ENCODE peak calls at places on chromosomes 3 and 15, in seven cellular contexts. W is hepatocyte, O is adipocyte, V is cardiac fibroblast, Z is OCI-LY7, L is adrenal gland, I is GM12865. A is an unnamed sample.

GRCh38 chr15:63606333-63606732 is 9.1 kb downstream of the FBXL22 start:
- DNase-seq in W (no peak), O (no peak), V (no peak), Z (no peak), L (no peak), I (no peak), A (no peak)

GRCh38 chr3:136984837-136985236 is 27.1 kb downstream of the IL20RB start:
- DNase-seq in W (peak), O (peak), V (peak), Z (no peak), L (no peak), I (no peak), A (no peak)

GRCh38 chr3:1164101-1164500 is 71.3 kb downstream of the CNTN6 start:
- DNase-seq in W (no peak), O (no peak), V (no peak), Z (no peak), L (no peak), I (no peak), A (no peak)

GRCh38 chr3:52093751-52094525 is 37.6 kb upstream of the DUSP7 start:
- DNase-seq in W (no peak), O (peak), V (peak), Z (no peak), L (no peak), I (no peak), A (no peak)

GRCh38 chr3:170572665-170573253 is 13.1 kb downstream of the SLC7A14 start:
- DNase-seq in W (peak), O (peak), V (peak), Z (no peak), L (peak), I (peak), A (peak)

GRCh38 chr15:64544450-64544849 is 84.1 kb downstream of the ZNF609 start:
- DNase-seq in W (no peak), O (no peak), V (no peak), Z (no peak), L (no peak), I (no peak), A (no peak)

GRCh38 chr3:72275296-72275820 is 490.4 kb upstream of the PROK2 start:
- DNase-seq in W (no peak), O (no peak), V (no peak), Z (no peak), L (no peak), I (no peak), A (no peak)

GRCh38 chr3:58386966-58387365 is 46.7 kb downstream of the PDHB start:
- DNase-seq in W (peak), O (peak), V (peak), Z (no peak), L (peak), I (no peak), A (no peak)

GRCh38 chr3:81443948-81444347 is 317.5 kb downstream of the GBE1 start:
- DNase-seq in W (no peak), O (peak), V (peak), Z (no peak), L (no peak), I (no peak), A (no peak)

GRCh38 chr3:72907131-72907697 is 19.4 kb downstream of the GXYLT2 start:
- DNase-seq in W (peak), O (peak), V (peak), Z (no peak), L (no peak), I (no peak), A (no peak)

GRCh38 chr3:47243748-47244147 is 38.9 kb downstream of the KIF9 start:
- DNase-seq in W (no peak), O (no peak), V (no peak), Z (peak), L (no peak), I (peak), A (no peak)

DNA sequence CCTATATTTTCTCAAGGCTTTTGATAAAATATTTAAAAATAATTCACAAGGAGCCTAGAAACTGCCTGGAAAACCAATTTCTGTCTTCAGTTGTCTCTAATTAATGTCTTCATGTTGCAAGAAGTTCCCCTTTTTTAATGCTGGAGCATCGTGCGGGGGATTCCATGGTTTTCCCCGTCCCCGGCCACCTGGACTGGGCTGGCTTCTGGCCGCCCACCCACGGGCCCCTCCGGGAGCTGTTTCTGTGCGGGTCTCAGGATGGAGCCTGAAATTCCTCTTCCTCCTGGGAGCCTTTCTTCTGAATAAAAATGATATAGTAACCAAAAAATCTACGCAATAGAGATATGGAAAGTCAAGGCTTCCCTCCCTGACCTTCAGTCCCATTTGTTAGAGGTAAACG is 8.1 kb upstream of the LRRK1 start:
- DNase-seq in W (no peak), O (no peak), V (no peak), Z (no peak), L (no peak), I (no peak), A (no peak)
- H3K4me3 ChIP-seq in W (no peak), O (no peak), V (no peak), Z (no peak), L (no peak), I (no peak), A (no peak)

GRCh38 chr15:81351651-81352050 is 22.4 kb downstream of the TMC3 start:
- DNase-seq in W (no peak), O (no peak), V (no peak), Z (no peak), L (no peak), I (no peak), A (no peak)
- H3K4me3 ChIP-seq in W (no peak), O (no peak), V (no peak), Z (no peak), L (no peak), I (no peak), A (no peak)

GRCh38 chr15:66588537-66588936 is 22.7 kb upstream of the LCTL start:
- DNase-seq in W (no peak), O (no peak), V (no peak), Z (peak), L (no peak), I (no peak), A (no peak)
- H3K4me3 ChIP-seq in W (no peak), O (no peak), V (no peak), Z (no peak), L (no peak), I (no peak), A (no peak)

GRCh38 chr3:151281671-151282334 is 3.5 kb upstream of the P2RY14 start:
- DNase-seq in W (no peak), O (peak), V (peak), Z (no peak), L (no peak), I (no peak), A (no peak)

GRCh38 chr3:151282921-151283320 is 4.6 kb upstream of the P2RY14 start:
- DNase-seq in W (peak), O (peak), V (peak), Z (peak), L (no peak), I (peak), A (peak)

GRCh38 chr3:151276038-151277027 is 2.0 kb downstream of the P2RY14 start:
- DNase-seq in W (no peak), O (no peak), V (no peak), Z (peak), L (no peak), I (peak), A (no peak)

GRCh38 chr3:151283387-151283786 is 5.0 kb upstream of the P2RY14 start:
- DNase-seq in W (no peak), O (no peak), V (no peak), Z (no peak), L (no peak), I (no peak), A (no peak)

DNA sequence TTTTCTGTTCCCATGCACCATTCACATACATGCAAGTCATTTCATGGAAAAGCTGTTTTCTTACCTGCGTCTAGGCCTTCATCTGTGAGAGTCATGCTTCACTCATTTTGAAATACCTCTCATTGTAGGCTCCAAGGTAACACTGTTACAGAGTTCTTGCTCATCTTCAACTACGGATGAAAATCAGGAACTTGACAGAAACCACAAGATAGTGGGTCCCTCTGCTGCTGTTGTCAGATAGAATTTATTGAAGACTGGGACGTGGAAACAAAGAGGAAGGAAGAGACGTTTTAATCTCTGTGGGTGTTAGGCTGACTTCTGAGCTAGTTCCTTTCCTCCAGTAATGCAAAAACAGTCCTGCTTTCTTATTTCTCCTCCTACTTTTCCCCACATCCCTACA is at the start of gene P2RY14:
- DNase-seq in W (no peak), O (no peak), V (no peak), Z (peak), L (no peak), I (peak), A (no peak)
- H3K4me3 ChIP-seq in W (no peak), O (no peak), V (no peak), Z (no peak), L (no peak), I (no peak), A (no peak)

DNA sequence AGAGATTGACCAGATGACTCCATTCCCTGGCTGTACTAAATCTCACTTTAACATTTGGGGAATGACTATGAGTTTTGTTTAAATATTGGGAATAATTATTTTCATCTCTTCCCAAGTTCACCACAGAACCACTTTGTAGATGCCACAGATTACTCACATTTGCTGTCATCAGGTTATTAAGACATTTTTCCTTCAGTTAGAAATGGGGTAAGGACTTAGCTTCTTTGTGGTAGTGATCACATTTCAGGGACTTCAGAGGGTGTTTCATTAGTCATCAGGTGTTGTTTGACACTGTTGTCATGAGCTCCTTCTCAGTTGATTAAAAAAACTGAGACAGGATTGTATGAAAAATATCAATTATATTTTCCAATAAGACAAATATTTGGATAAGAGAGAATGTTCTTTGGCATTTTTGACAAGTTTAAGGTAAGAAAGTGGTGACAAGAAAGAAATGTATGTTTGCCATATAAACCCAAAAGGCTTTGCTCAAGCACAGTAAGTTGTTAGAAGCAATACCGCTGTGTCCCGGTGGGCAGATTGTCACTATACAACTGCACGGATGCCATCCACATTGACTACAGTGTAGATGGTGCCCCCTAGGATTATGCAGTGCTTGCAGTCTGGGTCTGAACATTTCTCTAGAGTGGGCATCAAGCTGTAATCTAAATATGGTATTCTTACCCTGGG is 22.3 kb downstream of the FBXL2 start:
- DNase-seq in W (no peak), O (peak), V (peak), Z (no peak), L (no peak), I (no peak), A (no peak)
- H3K4me3 ChIP-seq in W (no peak), O (peak), V (no peak), Z (no peak), L (no peak), I (no peak), A (no peak)